ENCODE peak calls at places on chromosomes 12 and 14, in nine cellular contexts. M is IMR-90, G is HL-60, T is heart left ventricle, O is GM23338, Z is ovary, Y is thoracic aorta, W is left lung, A is endodermal cell. I is an unnamed sample.

GRCh38 chr12:115632323-115632722 is 645.2 kb downstream of the MED13L start:
- DNase-seq in A (no peak), G (no peak), W (no peak), O (peak; percentile 42), Y (no peak), M (peak; percentile 28), Z (no peak), T (no peak), I (no peak)

GRCh38 chr12:56197921-56198635 is 8.8 kb upstream of the SMARCC2 start:
- DNase-seq in Y (no peak), M (no peak), A (no peak), Z (no peak), W (no peak), O (no peak), T (no peak), G (no peak), I (no peak)

GRCh38 chr12:103956515-103957027 is 9.1 kb upstream of the TDG start:
- DNase-seq in O (no peak), Z (no peak), T (no peak), Y (no peak), G (peak; percentile 18), M (no peak), W (no peak), A (no peak), I (no peak)

GRCh38 chr14:85479771-85480170 is 50.2 kb upstream of the FLRT2 start:
- DNase-seq in W (no peak), G (no peak), Y (no peak), T (no peak), A (no peak), M (no peak), O (no peak), Z (no peak), I (no peak)

GRCh38 chr12:66361703-66362102 is 59.4 kb downstream of the HELB start:
- DNase-seq in Y (no peak), G (no peak), W (no peak), O (no peak), M (no peak), T (no peak), Z (no peak), A (no peak), I (no peak)

GRCh38 chr12:16184691-16185090 is 92.8 kb downstream of the SLC15A5 start:
- DNase-seq in Z (no peak), Y (no peak), M (no peak), O (peak; percentile 48), G (no peak), A (no peak), T (no peak), W (no peak), I (no peak)

GRCh38 chr14:104305511-104306449 is 167.4 kb downstream of the KIF26A start:
- DNase-seq in Y (no peak), A (no peak), O (no peak), Z (peak; percentile 27), M (no peak), T (peak; percentile 9), W (peak; percentile 54), G (no peak), I (no peak)

GRCh38 chr14:101101456-101102056 is 198.0 kb upstream of the RTL1 start:
- DNase-seq in W (no peak), A (peak; percentile 36), O (no peak), Y (no peak), Z (no peak), G (no peak), M (no peak), T (no peak), I (no peak)

GRCh38 chr12:31626270-31626669 is 33.2 kb upstream of the ETFBKMT start:
- DNase-seq in G (no peak), W (no peak), M (no peak), Z (no peak), Y (no peak), T (no peak), O (no peak), A (no peak), I (no peak)

GRCh38 chr12:57147641-57147944 is 174 bp upstream of the LRP1-AS start:
- DNase-seq in Y (no peak), W (no peak), Z (no peak), M (peak; percentile 74), A (peak; percentile 72), T (no peak), O (no peak), G (no peak), I (no peak)

GRCh38 chr12:49920241-49920914 is 16.7 kb upstream of the FAIM2 start:
- DNase-seq in M (peak; percentile 50), Z (peak; percentile 34), G (no peak), T (no peak), O (no peak), W (peak; percentile 42), Y (no peak), A (peak; percentile 50), I (no peak)

GRCh38 chr12:44158746-44159145 is 322.9 kb downstream of the TMEM117 start:
- DNase-seq in O (no peak), A (peak; percentile 64), G (no peak), W (no peak), Z (no peak), M (no peak), T (no peak), Y (no peak), I (no peak)

GRCh38 chr12:133203344-133204263 is 22.3 kb downstream of the ZNF268 start:
- DNase-seq in M (peak; percentile 20), A (no peak), Y (no peak), G (no peak), T (no peak), Z (no peak), O (peak; percentile 18), W (no peak), I (no peak)

GRCh38 chr12:123941485-123942276 is 30.9 kb downstream of the CCDC92 start:
- DNase-seq in O (no peak), Y (no peak), A (no peak), Z (no peak), M (no peak), T (no peak), W (no peak), G (peak; percentile 20), I (no peak)

GRCh38 chr12:131096681-131097181 is 143.0 kb downstream of the ADGRD1 start:
- DNase-seq in Z (peak; percentile 28), Y (no peak), M (no peak), O (no peak), T (no peak), G (no peak), W (peak; percentile 47), A (peak; percentile 40), I (peak; percentile 10)

GRCh38 chr12:1338483-1339177 is 255.8 kb downstream of the FBXL14 start:
- DNase-seq in M (no peak), A (no peak), G (no peak), Z (no peak), O (no peak), Y (no peak), T (no peak), W (no peak), I (peak; percentile 71)

GRCh38 chr14:51872396-51872795 is 12.0 kb downstream of the GNG2 start:
- DNase-seq in Z (no peak), Y (no peak), A (no peak), O (no peak), W (no peak), T (no peak), M (no peak), G (no peak), I (no peak)
- H3K27ac ChIP-seq in Z (no peak overlapping the region), Y (no peak overlapping the region), A (no peak overlapping the region), O (no peak overlapping the region), W (peak overlapping the region; percentile 71), T (peak overlapping the region; percentile 2), M (no peak overlapping the region), G (no peak overlapping the region), I (no peak overlapping the region)

DNA sequence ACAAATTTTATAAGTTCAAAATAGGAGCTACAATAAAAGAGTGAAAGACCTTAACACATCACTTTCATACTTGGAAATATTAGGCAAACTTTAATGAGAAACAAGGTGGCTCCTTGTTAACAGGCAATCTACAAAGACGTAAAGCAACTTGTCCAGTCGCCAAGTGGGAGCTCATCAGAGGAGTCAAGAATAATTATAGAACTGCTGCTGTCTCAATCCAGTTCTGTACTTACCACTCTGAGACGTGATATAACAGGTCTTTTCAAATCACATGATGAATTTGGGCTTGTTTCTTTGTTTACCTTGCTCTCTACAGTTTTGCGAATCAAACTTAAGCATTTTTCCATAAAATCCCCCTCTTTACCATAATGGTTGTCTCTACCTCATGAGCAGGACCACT is 3.6 kb downstream of the YBX3 start:
- DNase-seq in W (no peak), O (no peak), Y (no peak), Z (no peak), A (no peak), M (no peak), G (no peak), T (peak; percentile 62), I (no peak)
- H3K4me3 ChIP-seq in W (no peak overlapping the region), O (peak overlapping the region; percentile 83), Y (peak overlapping the region; percentile 98), Z (no peak overlapping the region), A (peak overlapping the region; percentile 96), M (no peak overlapping the region), G (no peak overlapping the region), T (peak overlapping the region; percentile 77), I (no peak overlapping the region)

DNA sequence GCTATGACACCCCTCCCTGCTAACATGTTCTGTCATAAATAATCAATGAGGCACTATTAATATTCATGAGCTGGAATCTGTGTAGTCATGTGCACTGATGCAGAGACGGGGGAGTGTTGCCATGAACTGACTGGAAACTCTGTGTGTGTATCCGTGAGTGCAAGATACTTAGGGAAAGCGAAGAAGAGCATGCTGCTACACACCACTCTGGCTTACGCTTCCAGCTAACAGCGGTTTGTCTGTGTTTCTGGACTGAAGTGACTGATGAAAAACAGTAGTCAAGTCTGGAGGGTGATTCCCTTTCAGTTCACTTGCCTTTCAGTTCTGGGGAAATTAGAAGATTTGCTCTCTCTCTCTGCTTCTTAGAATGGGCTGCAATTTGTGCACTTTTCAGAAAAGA is 249.5 kb downstream of the PDZRN4 start:
- DNase-seq in A (no peak), G (no peak), M (no peak), Y (no peak), W (no peak), T (no peak), O (no peak), Z (no peak), I (no peak)
- H3K27ac ChIP-seq in A (peak overlapping the region; percentile 29), G (no peak overlapping the region), M (no peak overlapping the region), Y (no peak overlapping the region), W (no peak overlapping the region), T (no peak overlapping the region), O (no peak overlapping the region), Z (no peak overlapping the region), I (no peak overlapping the region)

DNA sequence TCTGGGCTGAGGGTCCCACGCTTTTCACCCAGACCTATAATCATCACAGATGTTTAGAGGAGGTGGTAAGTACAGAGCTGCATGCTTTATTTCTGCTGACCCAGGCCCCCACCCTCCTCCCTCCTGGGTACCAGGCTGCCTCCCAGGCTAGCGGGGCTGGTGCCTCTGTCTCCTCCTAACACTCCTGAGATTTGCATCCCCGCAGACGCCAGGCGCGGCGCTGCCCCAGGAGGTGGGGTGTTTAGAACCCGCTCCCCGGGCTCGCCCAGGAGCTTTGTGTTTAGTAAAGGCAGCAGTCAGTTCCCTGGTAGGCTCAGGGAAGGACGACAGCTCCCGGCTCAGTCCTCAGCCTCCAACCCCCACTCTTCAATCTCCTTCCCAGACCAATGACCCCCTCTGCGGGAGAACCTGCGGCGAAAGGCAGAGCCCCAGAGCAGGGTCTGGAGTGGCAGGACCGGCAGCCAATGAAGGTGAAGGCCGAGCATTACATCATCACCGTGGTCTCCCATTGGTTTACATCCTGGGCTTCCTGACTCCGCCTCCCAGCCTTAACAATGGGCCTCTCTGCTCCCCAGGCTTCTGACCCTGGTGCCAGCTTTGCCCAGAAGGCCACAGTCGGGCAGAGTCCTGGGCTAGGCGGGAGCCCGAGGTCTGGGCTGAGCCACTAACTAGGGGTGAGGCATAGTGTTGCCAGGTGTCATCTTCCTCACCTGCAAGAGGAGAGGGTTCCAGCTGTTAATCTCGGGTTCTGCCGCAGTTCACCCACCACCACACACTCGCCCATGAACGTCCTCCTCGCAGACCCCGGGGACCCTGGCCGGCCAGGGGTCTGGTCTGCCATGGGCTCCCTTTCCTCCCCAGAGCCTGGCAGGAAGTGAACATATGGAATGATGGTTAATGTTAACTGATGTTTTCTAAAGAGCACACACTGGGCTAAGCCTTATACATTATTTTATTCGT is 57.5 kb downstream of the CALM1 start:
- DNase-seq in Y (peak; percentile 33), M (peak; percentile 62), O (peak; percentile 98), Z (peak; percentile 48), G (no peak), A (peak; percentile 99), T (peak; percentile 88), W (no peak), I (peak; percentile 68)
- H3K4me3 ChIP-seq in Y (peak overlapping the region; percentile 61), M (peak overlapping the region; percentile 9), O (peak overlapping the region; percentile 58), Z (no peak overlapping the region), G (no peak overlapping the region), A (peak overlapping the region; percentile 60), T (peak overlapping the region; percentile 49), W (peak overlapping the region; percentile 13), I (no peak overlapping the region)

I was measured in right lobe of liver.